ENCODE peak calls at places on chromosome X, in ten cellular contexts. Q is lower leg skin, H is ovary, S is adrenal gland, N is suprapubic skin, G is HCT116, U is esophagus muscularis mucosa, K is upper lobe of left lung, A is stomach, V is A549. E is an unnamed sample.

GRCh38 chrX:30153881-30154260 is 61.5 kb upstream of the MAGEB2 start:
- DNase-seq in K (no peak), N (no peak), V (no peak), G (no peak), S (no peak), H (no peak), A (no peak), Q (no peak), U (no peak), E (no peak)

GRCh38 chrX:18490816-18491215 is 65.4 kb downstream of the CDKL5 start:
- DNase-seq in N (no peak), S (no peak), U (no peak), Q (no peak), H (no peak), V (no peak), K (no peak), A (no peak), G (no peak), E (no peak)

GRCh38 chrX:137290011-137290410 is 256.2 kb upstream of the GPR101 start:
- DNase-seq in G (no peak), V (no peak), S (no peak), H (no peak), N (no peak), K (no peak), A (no peak), Q (no peak), U (no peak), E (no peak)

GRCh38 chrX:30935985-30936384 is 46.9 kb upstream of the TAB3 start:
- DNase-seq in H (no peak), G (peak), K (no peak), V (peak), S (peak), Q (no peak), N (no peak), U (no peak), A (peak), E (no peak)

GRCh38 chrX:137423241-137423640 is 142.7 kb upstream of the ZIC3 start:
- DNase-seq in K (no peak), G (no peak), N (no peak), V (no peak), U (no peak), S (no peak), H (no peak), A (no peak), Q (no peak), E (no peak)

GRCh38 chrX:100829730-100830129 is 9.5 kb downstream of the CSTF2 start:
- DNase-seq in N (no peak), V (no peak), A (no peak), U (no peak), G (no peak), S (no peak), Q (no peak), K (no peak), H (no peak), E (no peak)

GRCh38 chrX:45143455-45143854 is 57.2 kb downstream of the DIPK2B start:
- DNase-seq in A (no peak), S (no peak), V (no peak), U (no peak), N (no peak), H (no peak), K (no peak), Q (no peak), G (no peak), E (no peak)

GRCh38 chrX:56947695-56948094 is 47.6 kb downstream of the SPIN3 start:
- DNase-seq in V (no peak), A (no peak), G (no peak), H (no peak), S (peak), N (no peak), K (no peak), U (no peak), Q (no peak), E (no peak)

GRCh38 chrX:104420907-104421306 is 145.1 kb upstream of the IL1RAPL2 start:
- DNase-seq in G (no peak), A (no peak), Q (no peak), N (no peak), S (no peak), H (no peak), V (no peak), K (no peak), U (no peak), E (no peak)

GRCh38 chrX:33065415-33065814 is 145.9 kb downstream of the DMD start:
- DNase-seq in G (no peak), V (no peak), Q (no peak), A (no peak), N (no peak), S (no peak), U (no peak), K (no peak), H (no peak), E (no peak)

GRCh38 chrX:55008571-55009358 is 8.6 kb downstream of the APEX2 start:
- DNase-seq in K (no peak), G (peak), S (no peak), N (no peak), V (peak), A (no peak), Q (no peak), H (no peak), U (no peak), E (no peak)

GRCh38 chrX:123013141-123013540 is 170.9 kb upstream of the GRIA3 start:
- DNase-seq in A (no peak), K (no peak), S (no peak), G (no peak), Q (no peak), U (no peak), V (no peak), H (no peak), N (no peak), E (no peak)

GRCh38 chrX:23235051-23235450 is 99.6 kb upstream of the PTCHD1 start:
- DNase-seq in K (no peak), A (no peak), N (no peak), U (no peak), V (no peak), G (no peak), Q (no peak), H (no peak), S (no peak), E (no peak)

GRCh38 chrX:16665089-16665488 is 15.1 kb downstream of the S100G start:
- DNase-seq in H (no peak), A (no peak), Q (no peak), V (no peak), S (no peak), N (no peak), U (no peak), G (no peak), K (no peak), E (no peak)

GRCh38 chrX:40474205-40474626 is 106.6 kb upstream of the ATP6AP2 start:
- DNase-seq in A (peak), K (peak), H (no peak), U (no peak), G (no peak), V (peak), N (no peak), S (no peak), Q (no peak), E (no peak)

GRCh38 chrX:120429776-120430535 is 39.1 kb downstream of the LAMP2 start:
- DNase-seq in K (no peak), Q (no peak), V (no peak), A (no peak), S (no peak), U (no peak), N (no peak), G (no peak), H (no peak), E (no peak)

DNA sequence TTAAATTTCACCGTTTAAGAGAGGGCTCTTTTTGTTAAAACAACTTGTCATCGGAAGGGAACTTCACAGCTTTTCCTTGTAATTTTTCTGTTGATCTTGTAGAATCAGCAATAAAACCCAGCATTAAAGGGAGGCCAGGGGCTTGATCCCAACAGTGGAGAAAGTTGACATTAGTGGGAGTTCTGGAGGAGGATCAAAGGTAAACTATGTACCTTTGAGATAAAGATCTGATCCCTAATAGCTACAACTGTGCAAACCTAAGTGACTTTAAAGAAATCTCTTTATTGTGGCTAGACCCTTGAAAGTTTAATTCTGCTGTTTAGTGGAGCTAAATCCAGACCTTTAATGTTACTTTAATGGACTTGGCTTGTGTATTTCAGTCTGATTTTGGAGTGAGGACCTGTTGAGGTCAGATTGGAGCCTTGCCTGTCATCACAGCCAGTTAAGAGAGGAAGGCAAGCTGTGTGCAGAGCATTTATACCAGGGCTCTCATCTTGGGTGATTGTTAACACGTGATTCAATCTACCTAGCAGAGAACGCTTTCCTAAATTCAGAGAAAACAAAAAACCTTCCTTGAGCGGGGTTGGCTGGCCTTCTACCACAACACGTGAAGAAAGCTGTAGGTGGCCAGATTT is 1.7 kb downstream of the DOCK11 start:
- DNase-seq in H (no peak), V (no peak), N (no peak), A (no peak), K (no peak), Q (no peak), G (no peak), S (no peak), U (no peak), E (no peak)
- H3K4me3 ChIP-seq in H (no peak), V (peak), N (peak), A (peak), K (peak), Q (no peak), G (peak), S (no peak), U (peak), E (peak)

GRCh38 chrX:25288676-25289075 is 272.9 kb upstream of the ARX start:
- DNase-seq in H (no peak), N (no peak), K (no peak), U (no peak), Q (no peak), V (no peak), A (no peak), G (no peak), S (no peak), E (no peak)

GRCh38 chrX:25295466-25295865 is 279.7 kb upstream of the ARX start:
- DNase-seq in S (no peak), U (no peak), N (no peak), A (no peak), K (no peak), G (no peak), V (no peak), Q (no peak), H (no peak), E (no peak)

DNA sequence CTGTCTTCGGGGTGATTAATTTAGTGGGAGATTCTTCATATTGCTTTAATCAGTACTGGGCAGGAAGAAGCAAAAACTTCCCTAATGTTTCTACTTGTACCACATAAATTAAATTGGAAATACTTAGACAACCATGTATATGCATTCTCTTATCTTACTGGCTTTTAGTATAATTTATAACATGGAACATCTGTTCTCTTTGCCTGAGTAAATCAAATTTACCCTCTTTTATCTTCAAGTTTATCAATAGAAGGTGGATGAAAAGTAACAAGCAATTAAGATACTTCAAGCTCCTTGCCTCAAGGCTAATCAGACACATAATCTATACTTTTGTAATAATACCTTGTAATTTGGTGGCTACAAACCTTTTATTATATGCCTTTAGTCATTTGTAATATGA is 274.4 kb upstream of the ARX start:
- DNase-seq in K (no peak), G (no peak), A (no peak), N (no peak), V (no peak), H (no peak), U (no peak), Q (no peak), S (no peak), E (no peak)
- TF ChIP-seq POLR2A in K (no peak), G (no peak), A (no peak), N (no peak), V (no peak), H (no peak), U (no peak), Q (no peak), S (no peak), E (no peak)

DNA sequence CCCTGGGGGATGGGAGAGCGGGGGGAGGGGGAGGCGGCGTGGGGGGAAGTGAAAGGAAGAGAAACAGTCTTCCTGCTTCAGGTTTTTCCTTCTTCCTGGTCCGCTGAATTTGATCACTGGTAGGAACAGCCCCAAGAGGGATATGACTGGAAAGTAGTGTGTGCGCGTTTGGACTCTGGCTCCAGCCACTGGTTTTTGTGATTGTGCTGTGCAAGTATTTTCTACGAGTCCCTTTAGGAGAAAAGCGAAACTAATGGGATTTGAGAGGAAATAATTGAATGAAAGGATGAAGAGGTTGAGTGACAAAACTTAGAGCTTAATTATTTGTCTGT is 836 bp downstream of the PRRG1 start:
- DNase-seq in Q (no peak), V (peak), N (no peak), G (no peak), H (peak), U (no peak), K (no peak), S (no peak), A (no peak), E (peak)
- H3K4me3 ChIP-seq in Q (peak), V (peak), N (peak), G (peak), H (peak), U (peak), K (peak), S (no peak), A (peak), E (peak)

DNA sequence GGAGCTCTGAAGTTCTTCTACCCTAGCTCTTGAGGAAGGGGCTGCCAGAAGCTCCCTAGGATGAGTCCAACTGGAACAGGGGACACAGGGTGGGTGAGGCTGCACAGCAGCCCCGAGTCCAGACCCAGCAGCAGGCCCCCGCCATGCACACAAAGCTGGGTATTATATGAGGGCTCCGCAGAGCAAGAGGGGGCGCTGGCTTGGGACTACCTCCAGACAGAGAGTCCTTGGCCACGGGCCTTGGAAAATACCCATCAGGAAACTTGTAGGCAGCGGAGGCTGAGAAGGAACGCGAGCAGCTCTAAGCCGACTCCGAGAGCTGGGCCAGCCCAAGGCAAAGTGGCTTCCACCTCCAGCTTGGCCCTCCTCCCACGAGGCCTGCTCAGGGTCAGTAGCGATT is 8.1 kb downstream of the HCFC1 start:
- DNase-seq in K (no peak), G (no peak), A (no peak), V (no peak), H (no peak), Q (no peak), S (no peak), U (no peak), N (no peak), E (no peak)
- TF ChIP-seq POLR2A in K (no peak), G (no peak), A (no peak), V (no peak), H (no peak), Q (no peak), S (no peak), U (no peak), N (no peak), E (no peak)

GRCh38 chrX:43661521-43662240 is 5.6 kb downstream of the MAOA start:
- DNase-seq in U (no peak), S (peak), H (peak), K (no peak), V (no peak), Q (no peak), N (no peak), G (no peak), A (no peak), E (peak)
- H3K4me3 ChIP-seq in U (peak), S (no peak), H (no peak), K (peak), V (no peak), Q (no peak), N (no peak), G (no peak), A (no peak), E (no peak)

DNA sequence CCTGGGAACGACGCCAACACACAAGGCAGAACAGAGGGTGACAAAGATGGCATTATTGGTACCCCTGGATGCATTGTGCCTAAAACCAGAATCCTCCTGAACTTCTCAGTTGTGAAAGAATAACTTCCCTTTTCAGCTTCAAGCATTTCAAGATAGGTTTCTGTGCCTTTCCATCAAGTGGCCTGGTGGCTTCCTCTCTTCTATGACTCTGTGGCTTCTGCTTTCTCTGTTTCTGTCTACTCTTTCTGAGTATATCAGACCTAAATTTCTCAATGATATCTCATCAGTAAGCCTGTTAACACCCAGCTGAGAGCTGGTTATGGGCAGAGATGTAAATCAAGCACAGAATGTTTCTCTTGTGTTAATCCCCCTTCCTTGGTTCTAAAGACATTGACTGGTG is 21.4 kb upstream of the FAM9B start:
- DNase-seq in H (no peak), N (no peak), Q (no peak), V (no peak), A (no peak), U (no peak), S (no peak), K (no peak), G (no peak), E (no peak)
- TF ChIP-seq POLR2A in H (no peak), N (no peak), Q (no peak), V (no peak), A (no peak), U (no peak), S (no peak), K (no peak), G (no peak), E (no peak)